ENCODE peak calls at places on chromosomes 5 and 9, in ten cellular contexts. E, M, Z, R, B, C, I, Q, V and T are unnamed samples.

GRCh38 chr9:93286252-93287188 is 102.6 kb downstream of the WNK2 start:
- DNase-seq in E (no peak), M (no peak), Z (no peak), R (no peak), B (no peak), C (no peak), I (no peak), Q (no peak), V (no peak), T (no peak)

GRCh38 chr5:158979749-158980521 is 119.8 kb downstream of the EBF1 start:
- DNase-seq in E (peak; percentile 56), M (peak; percentile 76), Z (peak; percentile 50), R (peak; percentile 50), B (no peak), C (peak; percentile 29), I (peak; percentile 55), Q (no peak), V (peak; percentile 44), T (peak; percentile 8)

GRCh38 chr5:88660326-88660946 is 222.5 kb downstream of the MEF2C start:
- DNase-seq in E (no peak), M (no peak), Z (no peak), R (no peak), B (peak; percentile 94), C (peak; percentile 13), I (no peak), Q (no peak), V (no peak), T (no peak)

GRCh38 chr5:1101991-1102713 is 9.7 kb downstream of the SLC12A7 start:
- DNase-seq in E (peak; percentile 81), M (peak; percentile 77), Z (no peak), R (no peak), B (no peak), C (peak; percentile 18), I (no peak), Q (no peak), V (no peak), T (no peak)

GRCh38 chr9:97714435-97714834 is 17.3 kb upstream of the XPA start:
- DNase-seq in E (no peak), M (no peak), Z (peak; percentile 82), R (no peak), B (peak; percentile 36), C (peak; percentile 56), I (no peak), Q (no peak), V (no peak), T (peak; percentile 84)

GRCh38 chr5:6488021-6488420 is 39.4 kb downstream of the UBE2QL1 start:
- DNase-seq in E (no peak), M (no peak), Z (no peak), R (no peak), B (no peak), C (no peak), I (no peak), Q (no peak), V (no peak), T (no peak)

GRCh38 chr9:98781588-98782383 is 14.6 kb downstream of the ANKS6 start:
- DNase-seq in E (no peak), M (no peak), Z (peak; percentile 77), R (peak; percentile 90), B (no peak), C (no peak), I (no peak), Q (no peak), V (peak; percentile 76), T (no peak)

GRCh38 chr5:14216902-14217301 is 73.8 kb downstream of the TRIO start:
- DNase-seq in E (no peak), M (no peak), Z (no peak), R (no peak), B (no peak), C (no peak), I (no peak), Q (no peak), V (no peak), T (no peak)

DNA sequence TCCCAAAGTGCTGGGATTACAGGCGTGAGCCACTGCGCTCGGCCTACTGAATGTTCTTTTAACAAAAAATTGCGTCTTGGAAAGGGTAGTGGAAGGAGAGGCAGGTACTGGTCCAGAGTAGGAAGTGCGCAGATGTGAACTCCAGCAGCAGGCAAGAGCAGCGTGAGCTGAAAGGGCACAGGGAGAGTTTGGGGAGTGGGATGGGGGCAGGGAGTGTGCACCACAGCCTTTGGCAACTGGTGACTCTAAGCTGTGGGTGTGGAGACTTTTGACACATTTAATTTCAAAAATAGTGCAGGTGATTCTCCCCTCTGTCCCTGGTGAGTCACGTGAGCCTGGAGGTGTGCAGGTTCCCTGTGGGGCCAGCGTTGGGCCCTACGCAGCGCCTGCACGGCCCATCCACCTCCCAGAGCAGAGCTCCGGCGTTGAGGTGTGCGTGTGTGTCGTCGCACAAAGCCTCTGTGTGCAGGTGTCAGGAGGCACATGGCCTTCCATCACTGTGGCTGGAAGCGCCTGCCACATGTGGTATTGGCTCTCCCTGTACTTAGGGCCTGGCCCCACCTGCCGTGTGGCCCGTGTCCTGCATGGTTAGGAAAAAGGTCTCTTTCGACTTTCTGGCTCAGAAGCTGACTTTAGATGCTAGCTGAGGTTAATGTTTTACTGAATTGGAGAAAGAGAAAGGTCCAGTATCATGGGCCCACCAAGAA is 11.5 kb downstream of the SQSTM1 start:
- DNase-seq in E (no peak), M (peak; percentile 56), Z (no peak), R (no peak), B (no peak), C (no peak), I (no peak), Q (no peak), V (no peak), T (no peak)
- TF ChIP-seq POLR2A in E (no peak), M (no peak), Z (no peak), R (no peak), B (no peak), C (no peak), I (no peak), Q (no peak), V (no peak), T (no peak)

GRCh38 chr9:121755581-121755980 is 104.1 kb downstream of the DAB2IP start:
- DNase-seq in E (no peak), M (no peak), Z (no peak), R (no peak), B (no peak), C (no peak), I (no peak), Q (no peak), V (no peak), T (no peak)
- TF ChIP-seq POLR2A in E (no peak), M (no peak), Z (no peak), R (no peak), B (no peak), C (no peak), I (no peak), Q (no peak), V (no peak), T (no peak)

GRCh38 chr5:150412319-150413175 is at the start of gene CD74:
- DNase-seq in E (peak; percentile 89), M (peak; percentile 89), Z (no peak), R (peak; percentile 98), B (peak; percentile 51), C (peak; percentile 20), I (peak; percentile 63), Q (peak; percentile 78), V (peak; percentile 95), T (no peak)

GRCh38 chr5:150410524-150411244 is 2.0 kb downstream of the CD74 start:
- DNase-seq in E (peak; percentile 76), M (peak; percentile 88), Z (peak; percentile 62), R (peak; percentile 91), B (peak; percentile 96), C (peak; percentile 74), I (peak; percentile 30), Q (no peak), V (peak; percentile 79), T (peak; percentile 75)

GRCh38 chr5:150409638-150410523 is 2.8 kb downstream of the CD74 start:
- DNase-seq in E (peak; percentile 87), M (peak; percentile 91), Z (peak; percentile 86), R (peak; percentile 92), B (peak; percentile 85), C (peak; percentile 88), I (peak; percentile 52), Q (no peak), V (peak; percentile 85), T (peak; percentile 97)

GRCh38 chr5:150411245-150411979 is 1.3 kb downstream of the CD74 start:
- DNase-seq in E (peak; percentile 67), M (no peak), Z (no peak), R (peak; percentile 94), B (peak; percentile 22), C (peak; percentile 16), I (peak; percentile 37), Q (no peak), V (peak; percentile 77), T (no peak)

DNA sequence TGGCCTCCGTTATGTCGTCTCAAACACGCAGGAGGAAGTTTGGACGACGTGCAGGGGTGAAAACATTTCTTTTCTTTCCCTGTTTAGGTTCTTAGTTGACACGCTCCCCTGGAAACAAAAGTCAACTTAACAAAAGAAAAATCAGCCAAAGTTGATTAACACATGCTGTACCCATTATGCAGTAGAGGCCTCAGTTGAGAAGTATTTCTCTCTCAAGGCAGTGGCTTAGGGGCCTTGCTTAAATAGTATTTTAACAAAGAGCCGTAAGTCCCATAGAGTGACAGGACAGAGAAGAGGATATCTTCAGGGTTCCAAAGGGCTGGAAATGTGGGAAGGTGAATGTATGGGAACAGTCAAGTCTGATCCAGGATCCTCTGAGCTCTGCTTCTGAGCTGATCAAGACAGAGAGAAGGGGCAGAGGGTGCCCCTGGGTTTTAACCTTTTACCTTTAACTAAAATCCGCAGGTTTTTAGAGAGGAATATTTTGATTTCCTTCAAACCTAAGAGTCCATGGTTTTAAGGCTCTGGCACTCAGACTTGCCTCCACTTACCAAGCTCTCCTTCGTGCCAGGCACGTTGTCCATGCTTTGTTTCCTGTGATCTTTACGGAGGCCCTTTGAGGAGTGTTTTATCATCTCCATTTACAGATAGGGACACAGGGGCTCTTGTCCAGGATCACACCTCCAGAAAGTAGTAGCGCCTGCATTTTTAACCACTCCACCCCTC is 629 bp upstream of the CD74 start:
- DNase-seq in E (no peak), M (no peak), Z (no peak), R (no peak), B (no peak), C (no peak), I (no peak), Q (no peak), V (no peak), T (no peak)
- TF ChIP-seq POLR2A in E (no peak), M (no peak), Z (no peak), R (no peak), B (no peak), C (no peak), I (no peak), Q (no peak), V (no peak), T (no peak)

GRCh38 chr5:141513021-141513626 is 24.2 kb downstream of the PCDHGC5 start:
- DNase-seq in E (peak; percentile 53), M (no peak), Z (no peak), R (peak; percentile 57), B (peak; percentile 16), C (peak; percentile 59), I (no peak), Q (no peak), V (no peak), T (no peak)

GRCh38 chr5:141515946-141516647 is 27.2 kb downstream of the PCDHGC5 start:
- DNase-seq in E (no peak), M (no peak), Z (no peak), R (no peak), B (no peak), C (no peak), I (no peak), Q (no peak), V (no peak), T (no peak)

GRCh38 chr5:141513627-141514329 is 24.9 kb downstream of the PCDHGC5 start:
- DNase-seq in E (peak; percentile 85), M (peak; percentile 94), Z (no peak), R (peak; percentile 76), B (peak; percentile 33), C (peak; percentile 87), I (peak; percentile 57), Q (no peak), V (no peak), T (peak; percentile 59)

GRCh38 chr5:141515141-141515540 is 26.3 kb downstream of the PCDHGC5 start:
- DNase-seq in E (no peak), M (no peak), Z (no peak), R (no peak), B (no peak), C (no peak), I (no peak), Q (no peak), V (no peak), T (no peak)

DNA sequence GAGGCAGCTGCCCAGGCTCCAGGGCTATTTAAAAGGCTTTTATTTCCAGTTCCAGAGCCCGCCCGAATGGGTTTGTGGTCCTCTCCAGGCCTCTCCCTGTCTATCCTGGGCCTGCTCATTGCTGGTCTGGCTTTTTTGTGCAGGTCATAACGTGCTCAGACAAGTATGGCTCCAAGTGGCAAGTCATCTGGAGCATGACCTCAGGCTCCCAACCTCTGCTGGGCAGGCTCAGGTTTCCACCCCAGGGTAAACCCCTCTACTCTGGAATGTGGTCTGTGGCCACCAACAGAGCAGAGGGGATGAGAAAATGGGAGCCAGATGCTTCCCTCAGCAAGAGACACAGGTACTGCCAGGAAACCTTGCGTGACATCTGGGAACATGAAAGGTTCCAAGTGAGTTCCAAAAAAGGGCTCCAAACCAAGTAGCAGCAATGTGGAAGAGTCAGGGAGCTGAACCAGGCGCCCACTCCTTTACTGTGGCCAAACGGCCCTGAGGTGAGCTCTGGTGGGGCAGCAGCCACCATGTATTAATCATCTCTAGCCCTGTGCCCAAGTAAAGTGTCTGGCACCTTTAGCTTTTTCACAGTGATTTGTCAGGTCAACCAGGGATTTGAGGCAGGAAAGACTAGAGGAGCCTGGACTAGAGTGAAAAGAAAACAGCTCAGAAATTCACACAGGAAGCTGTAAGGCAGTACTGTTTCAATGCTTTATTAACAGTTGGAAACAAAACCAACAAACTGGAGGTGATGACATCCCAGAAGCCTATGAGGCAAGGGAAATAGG is 25.6 kb downstream of the PCDHGC5 start:
- DNase-seq in E (no peak), M (no peak), Z (no peak), R (no peak), B (no peak), C (peak; percentile 54), I (no peak), Q (no peak), V (no peak), T (no peak)
- TF ChIP-seq POLR2A in E (no peak), M (no peak), Z (no peak), R (no peak), B (no peak), C (no peak), I (no peak), Q (no peak), V (no peak), T (no peak)